ENCODE peak calls at places on chromosomes 3 and 15, in nine cellular contexts. One of them, this sample, is unnamed.

GRCh38 chr15:77296773-77297337 is 123.0 kb downstream of the PEAK1 start:
- DNase-seq in CD8-positive, alpha-beta T cell: no peak
- DNase-seq in HT1080: no peak
- DNase-seq in astrocyte: no peak
- DNase-seq in iris pigment epithelial cell: no peak
- DNase-seq in tibial artery: no peak
- DNase-seq in activated CD4-positive, CD25-positive, alpha-beta regulatory T cell treated with anti-CD3 and anti-CD28 coated beads, Interleukin-2, amount 50 U/mL, for 72 hours: no peak
- DNase-seq in hypothalamus: no peak
- DNase-seq in transverse colon: no peak
- DNase-seq in this sample: no peak

GRCh38 chr3:118970819-118971218 is 63.8 kb downstream of the IGSF11 start:
- DNase-seq in astrocyte: no peak
- DNase-seq in hypothalamus: peak; percentile 17
- DNase-seq in tibial artery: no peak
- DNase-seq in HT1080: no peak
- DNase-seq in CD8-positive, alpha-beta T cell: no peak
- DNase-seq in iris pigment epithelial cell: no peak
- DNase-seq in activated CD4-positive, CD25-positive, alpha-beta regulatory T cell treated with anti-CD3 and anti-CD28 coated beads, Interleukin-2, amount 50 U/mL, for 72 hours: no peak
- DNase-seq in transverse colon: no peak
- DNase-seq in this sample: no peak

GRCh38 chr15:41881550-41881924 is 12.3 kb downstream of the SPTBN5 start:
- DNase-seq in HT1080: no peak
- DNase-seq in hypothalamus: no peak
- DNase-seq in iris pigment epithelial cell: no peak
- DNase-seq in CD8-positive, alpha-beta T cell: no peak
- DNase-seq in activated CD4-positive, CD25-positive, alpha-beta regulatory T cell treated with anti-CD3 and anti-CD28 coated beads, Interleukin-2, amount 50 U/mL, for 72 hours: no peak
- DNase-seq in astrocyte: no peak
- DNase-seq in tibial artery: no peak
- DNase-seq in transverse colon: no peak
- DNase-seq in this sample: no peak

GRCh38 chr15:73870700-73871408 is 2.5 kb upstream of the TBC1D21 start:
- DNase-seq in transverse colon: peak; percentile 19
- DNase-seq in tibial artery: no peak
- DNase-seq in CD8-positive, alpha-beta T cell: no peak
- DNase-seq in iris pigment epithelial cell: peak; percentile 57
- DNase-seq in HT1080: peak; percentile 15
- DNase-seq in astrocyte: peak; percentile 68
- DNase-seq in hypothalamus: no peak
- DNase-seq in activated CD4-positive, CD25-positive, alpha-beta regulatory T cell treated with anti-CD3 and anti-CD28 coated beads, Interleukin-2, amount 50 U/mL, for 72 hours: no peak
- DNase-seq in this sample: no peak

GRCh38 chr15:48645558-48646330 is at the start of gene FBN1:
- DNase-seq in CD8-positive, alpha-beta T cell: no peak
- DNase-seq in hypothalamus: peak; percentile 84
- DNase-seq in tibial artery: peak; percentile 91
- DNase-seq in HT1080: peak; percentile 88
- DNase-seq in iris pigment epithelial cell: peak; percentile 87
- DNase-seq in activated CD4-positive, CD25-positive, alpha-beta regulatory T cell treated with anti-CD3 and anti-CD28 coated beads, Interleukin-2, amount 50 U/mL, for 72 hours: no peak
- DNase-seq in transverse colon: peak; percentile 32
- DNase-seq in astrocyte: peak; percentile 88
- DNase-seq in this sample: no peak

GRCh38 chr15:99432271-99433025 is 133.3 kb upstream of the MEF2A start:
- DNase-seq in tibial artery: peak; percentile 56
- DNase-seq in HT1080: no peak
- DNase-seq in CD8-positive, alpha-beta T cell: no peak
- DNase-seq in transverse colon: peak; percentile 7
- DNase-seq in astrocyte: no peak
- DNase-seq in hypothalamus: no peak
- DNase-seq in activated CD4-positive, CD25-positive, alpha-beta regulatory T cell treated with anti-CD3 and anti-CD28 coated beads, Interleukin-2, amount 50 U/mL, for 72 hours: peak; percentile 22
- DNase-seq in iris pigment epithelial cell: no peak
- DNase-seq in this sample: peak; percentile 15

GRCh38 chr3:150314248-150315027 is 93.7 kb upstream of the TSC22D2 start:
- DNase-seq in HT1080: no peak
- DNase-seq in iris pigment epithelial cell: no peak
- DNase-seq in hypothalamus: no peak
- DNase-seq in transverse colon: peak; percentile 63
- DNase-seq in astrocyte: no peak
- DNase-seq in CD8-positive, alpha-beta T cell: no peak
- DNase-seq in activated CD4-positive, CD25-positive, alpha-beta regulatory T cell treated with anti-CD3 and anti-CD28 coated beads, Interleukin-2, amount 50 U/mL, for 72 hours: no peak
- DNase-seq in tibial artery: no peak
- DNase-seq in this sample: no peak

GRCh38 chr3:43327184-43327950 is 41.0 kb downstream of the SNRK start:
- DNase-seq in iris pigment epithelial cell: peak; percentile 42
- DNase-seq in astrocyte: peak; percentile 76
- DNase-seq in tibial artery: no peak
- DNase-seq in CD8-positive, alpha-beta T cell: no peak
- DNase-seq in hypothalamus: no peak
- DNase-seq in activated CD4-positive, CD25-positive, alpha-beta regulatory T cell treated with anti-CD3 and anti-CD28 coated beads, Interleukin-2, amount 50 U/mL, for 72 hours: no peak
- DNase-seq in transverse colon: no peak
- DNase-seq in HT1080: no peak
- DNase-seq in this sample: no peak

GRCh38 chr3:138440596-138440995 is 6.2 kb downstream of the ESYT3 start:
- DNase-seq in transverse colon: no peak
- DNase-seq in activated CD4-positive, CD25-positive, alpha-beta regulatory T cell treated with anti-CD3 and anti-CD28 coated beads, Interleukin-2, amount 50 U/mL, for 72 hours: no peak
- DNase-seq in hypothalamus: no peak
- DNase-seq in iris pigment epithelial cell: peak; percentile 68
- DNase-seq in CD8-positive, alpha-beta T cell: no peak
- DNase-seq in tibial artery: no peak
- DNase-seq in astrocyte: peak; percentile 35
- DNase-seq in HT1080: no peak
- DNase-seq in this sample: no peak

GRCh38 chr3:64375737-64376136 is 150.5 kb upstream of the PRICKLE2 start:
- DNase-seq in astrocyte: no peak
- DNase-seq in hypothalamus: no peak
- DNase-seq in HT1080: no peak
- DNase-seq in CD8-positive, alpha-beta T cell: no peak
- DNase-seq in tibial artery: no peak
- DNase-seq in activated CD4-positive, CD25-positive, alpha-beta regulatory T cell treated with anti-CD3 and anti-CD28 coated beads, Interleukin-2, amount 50 U/mL, for 72 hours: no peak
- DNase-seq in iris pigment epithelial cell: no peak
- DNase-seq in transverse colon: no peak
- DNase-seq in this sample: no peak